ENCODE peak calls at places on chromosome 13, in nine cellular contexts. N, W, Q, M, U, I, G, H and D are unnamed samples.

GRCh38 chr13:95714142-95714832 is 37.3 kb downstream of the DNAJC3 start:
- DNase-seq in N (peak; percentile 89), W (no peak), Q (no peak), M (no peak), U (no peak), I (no peak), G (no peak), H (no peak), D (peak; percentile 62)

GRCh38 chr13:73983109-73983508 is 151.1 kb downstream of the KLF12 start:
- DNase-seq in N (no peak), W (no peak), Q (no peak), M (no peak), U (no peak), I (no peak), G (no peak), H (no peak), D (no peak)

GRCh38 chr13:98460519-98460918 is 116.4 kb downstream of the STK24 start:
- DNase-seq in N (no peak), W (no peak), Q (no peak), M (no peak), U (no peak), I (no peak), G (no peak), H (no peak), D (no peak)

GRCh38 chr13:97448503-97449251 is 14.7 kb downstream of the RAP2A start:
- DNase-seq in N (no peak), W (no peak), Q (no peak), M (no peak), U (no peak), I (no peak), G (no peak), H (no peak), D (no peak)

GRCh38 chr13:50309872-50310594 is 294.8 kb downstream of the KCNRG start:
- DNase-seq in N (no peak), W (no peak), Q (no peak), M (no peak), U (no peak), I (no peak), G (peak; percentile 40), H (no peak), D (no peak)

GRCh38 chr13:24116103-24116502 is 44.4 kb upstream of the SPATA13 start:
- DNase-seq in N (no peak), W (no peak), Q (no peak), M (no peak), U (no peak), I (no peak), G (no peak), H (no peak), D (no peak)

GRCh38 chr13:23449386-23450162 is 16.1 kb upstream of the SACS start:
- DNase-seq in N (no peak), W (no peak), Q (no peak), M (no peak), U (no peak), I (no peak), G (no peak), H (no peak), D (no peak)

GRCh38 chr13:109389892-109390345 is 396.5 kb downstream of the IRS2 start:
- DNase-seq in N (peak; percentile 98), W (no peak), Q (no peak), M (no peak), U (no peak), I (no peak), G (no peak), H (no peak), D (peak; percentile 48)

GRCh38 chr13:75316427-75316826 is 165.5 kb downstream of the TBC1D4 start:
- DNase-seq in N (peak; percentile 72), W (no peak), Q (no peak), M (no peak), U (no peak), I (no peak), G (no peak), H (no peak), D (peak; percentile 55)

GRCh38 chr13:75836441-75836840 is 200.3 kb downstream of the LMO7 start:
- DNase-seq in N (no peak), W (no peak), Q (no peak), M (no peak), U (no peak), I (peak; percentile 28), G (no peak), H (no peak), D (no peak)

GRCh38 chr13:38905861-38906260 is 84.8 kb downstream of the STOML3 start:
- DNase-seq in N (no peak), W (no peak), Q (no peak), M (no peak), U (no peak), I (no peak), G (no peak), H (no peak), D (no peak)

GRCh38 chr13:73059460-73060250 is 850 bp downstream of the KLF5 start:
- DNase-seq in N (no peak), W (peak; percentile 58), Q (no peak), M (peak; percentile 54), U (peak; percentile 18), I (no peak), G (peak; percentile 15), H (peak; percentile 22), D (peak; percentile 73)

GRCh38 chr13:77022341-77022740 is 4.6 kb downstream of the FBXL3 start:
- DNase-seq in N (peak; percentile 54), W (no peak), Q (no peak), M (no peak), U (no peak), I (no peak), G (no peak), H (no peak), D (peak; percentile 55)

GRCh38 chr13:33265133-33265532 is 20.4 kb downstream of the STARD13 start:
- DNase-seq in N (no peak), W (no peak), Q (no peak), M (no peak), U (no peak), I (no peak), G (no peak), H (no peak), D (no peak)

GRCh38 chr13:34671136-34671535 is 270.9 kb upstream of the NBEA start:
- DNase-seq in N (no peak), W (no peak), Q (no peak), M (no peak), U (no peak), I (no peak), G (no peak), H (no peak), D (no peak)

GRCh38 chr13:36293497-36293896 is 4.1 kb downstream of the CCDC169 start:
- DNase-seq in N (no peak), W (no peak), Q (no peak), M (no peak), U (no peak), I (no peak), G (no peak), H (no peak), D (no peak)

GRCh38 chr13:66879971-66880370 is 350.2 kb downstream of the PCDH9 start:
- DNase-seq in N (no peak), W (no peak), Q (no peak), M (no peak), U (no peak), I (no peak), G (no peak), H (no peak), D (no peak)

GRCh38 chr13:51659276-51660127 is 75.2 kb downstream of the WDFY2 start:
- DNase-seq in N (no peak), W (no peak), Q (no peak), M (no peak), U (no peak), I (no peak), G (no peak), H (no peak), D (no peak)

GRCh38 chr13:24822640-24823039 is 58.7 kb downstream of the RNF17 start:
- DNase-seq in N (no peak), W (no peak), Q (no peak), M (no peak), U (no peak), I (no peak), G (no peak), H (no peak), D (no peak)

GRCh38 chr13:30743319-30744055 is 8.1 kb downstream of the ALOX5AP start:
- DNase-seq in N (peak; percentile 12), W (no peak), Q (no peak), M (peak; percentile 71), U (no peak), I (no peak), G (no peak), H (peak; percentile 81), D (peak; percentile 97)

GRCh38 chr13:109156181-109156935 is 526.9 kb downstream of the MYO16 start:
- DNase-seq in N (no peak), W (no peak), Q (no peak), M (no peak), U (no peak), I (no peak), G (no peak), H (peak; percentile 42), D (peak; percentile 91)

GRCh38 chr13:39776439-39776838 is 121.0 kb downstream of the COG6 start:
- DNase-seq in N (no peak), W (no peak), Q (no peak), M (no peak), U (no peak), I (no peak), G (no peak), H (peak; percentile 14), D (peak; percentile 48)

GRCh38 chr13:38863536-38863935 is 127.1 kb downstream of the STOML3 start:
- DNase-seq in N (no peak), W (no peak), Q (no peak), M (no peak), U (no peak), I (no peak), G (no peak), H (no peak), D (no peak)

GRCh38 chr13:110475550-110476219 is 85.8 kb downstream of the RAB20 start:
- DNase-seq in N (no peak), W (no peak), Q (no peak), M (no peak), U (no peak), I (no peak), G (no peak), H (no peak), D (no peak)